ENCODE peak calls at places on chromosomes 12 and 14, in five cellular contexts. X, V, M, D and A are unnamed samples.

GRCh38 chr12:3189282-3189681 is 112.1 kb downstream of the TSPAN9 start:
- DNase-seq in X (no peak), D (no peak), V (no peak), M (no peak), A (no peak)

GRCh38 chr12:126899926-126900792 is 1366.8 kb upstream of the TMEM132C start:
- DNase-seq in X (no peak), M (no peak), V (no peak), D (no peak), A (peak)

GRCh38 chr12:9721394-9722092 is 11.4 kb downstream of the CLECL1 start:
- DNase-seq in D (no peak), M (no peak), X (peak), V (peak), A (no peak)

GRCh38 chr12:102417055-102417454 is 63.3 kb downstream of the IGF1 start:
- DNase-seq in D (no peak), V (no peak), X (no peak), M (no peak), A (no peak)

GRCh38 chr14:28676481-28676880 is 90.1 kb upstream of the FOXG1 start:
- DNase-seq in M (no peak), V (no peak), X (no peak), D (no peak), A (no peak)

GRCh38 chr14:105247715-105248367 is 492 bp upstream of the BTBD6 start:
- DNase-seq in V (no peak), X (no peak), D (peak), M (no peak), A (no peak)

GRCh38 chr14:94770815-94771190 is 890 bp upstream of the GSC start:
- DNase-seq in M (no peak), X (no peak), D (no peak), V (no peak), A (no peak)

GRCh38 chr14:32724864-32725550 is 213.7 kb upstream of the NPAS3 start:
- DNase-seq in M (no peak), X (no peak), V (peak), D (no peak), A (no peak)

GRCh38 chr12:109292342-109292711 is 16.8 kb downstream of the FOXN4 start:
- DNase-seq in D (no peak), M (no peak), X (no peak), V (no peak), A (no peak)

GRCh38 chr12:57732726-57733593 is 5.6 kb downstream of the AGAP2 start:
- DNase-seq in D (no peak), M (no peak), X (no peak), V (no peak), A (no peak)

GRCh38 chr12:107558141-107558815 is 127.3 kb upstream of the PWP1 start:
- DNase-seq in D (no peak), X (no peak), M (no peak), V (no peak), A (peak)

GRCh38 chr14:75559451-75560187 is 18.8 kb upstream of the FLVCR2 start:
- DNase-seq in M (no peak), D (no peak), X (no peak), V (peak), A (peak)